ENCODE peak calls at places on chromosomes 5 and 9, in six cellular contexts. S, Z, U, F, V and A are unnamed samples.
A peak's percentile ranks its signal among the peaks of the same experiment; 100 is the strongest.

GRCh38 chr5:141039061-141039460 is 12.1 kb upstream of the PCDHB1 start:
- DNase-seq in V (no peak), Z (no peak), S (no peak), F (no peak), U (no peak), A (no peak)

GRCh38 chr5:150006318-150006717 is 5.8 kb downstream of the HMGXB3 start:
- DNase-seq in V (no peak), U (no peak), F (no peak), Z (no peak), S (no peak), A (no peak)

GRCh38 chr5:9698849-9699240 is 68.7 kb upstream of the TAS2R1 start:
- DNase-seq in S (no peak), V (no peak), U (no peak), F (no peak), Z (no peak), A (no peak)

GRCh38 chr5:76084496-76085285 is 1.5 kb downstream of the SV2C start:
- DNase-seq in S (no peak), U (peak; percentile 71), Z (no peak), V (peak; percentile 18), F (no peak), A (peak; percentile 73)

GRCh38 chr5:118088448-118088847 is 899.9 kb downstream of the DTWD2 start:
- DNase-seq in F (no peak), U (no peak), S (no peak), Z (no peak), V (no peak), A (no peak)

GRCh38 chr9:136847065-136847826 is 2.0 kb upstream of the PHPT1 start:
- DNase-seq in F (no peak), Z (peak; percentile 68), S (peak; percentile 72), V (no peak), U (peak; percentile 93), A (peak; percentile 64)

GRCh38 chr9:9318959-9319505 is 1293.8 kb downstream of the PTPRD start:
- DNase-seq in V (no peak), F (no peak), Z (no peak), U (no peak), S (no peak), A (no peak)

GRCh38 chr5:136686192-136686872 is 321.0 kb upstream of the TRPC7 start:
- DNase-seq in F (no peak), V (no peak), Z (no peak), U (peak; percentile 67), S (peak; percentile 80), A (no peak)

GRCh38 chr5:65190328-65191053 is 291.2 kb downstream of the ADAMTS6 start:
- DNase-seq in U (no peak), Z (no peak), S (peak; percentile 96), V (peak; percentile 54), F (peak; percentile 65), A (no peak)

GRCh38 chr5:145360936-145361335 is 474.2 kb downstream of the PRELID2 start:
- DNase-seq in U (no peak), V (no peak), Z (no peak), F (no peak), S (peak; percentile 57), A (no peak)

GRCh38 chr9:98150164-98150563 is 31.1 kb upstream of the TRIM14 start:
- DNase-seq in Z (no peak), U (no peak), V (no peak), F (no peak), S (no peak), A (no peak)

GRCh38 chr9:17744786-17745185 is 165.9 kb downstream of the SH3GL2 start:
- DNase-seq in U (peak; percentile 36), S (peak; percentile 18), V (no peak), Z (no peak), F (peak; percentile 11), A (no peak)

GRCh38 chr5:175585573-175585972 is 72.3 kb upstream of the HRH2 start:
- DNase-seq in U (no peak), V (no peak), Z (no peak), S (no peak), F (no peak), A (no peak)

GRCh38 chr9:136004712-136005111 is 43.5 kb upstream of the UBAC1 start:
- DNase-seq in Z (no peak), U (peak; percentile 67), V (no peak), S (no peak), F (no peak), A (peak; percentile 49)

GRCh38 chr5:115124741-115125140 is 45.0 kb downstream of the TRIM36 start:
- DNase-seq in S (no peak), V (no peak), F (no peak), Z (no peak), U (no peak), A (no peak)

GRCh38 chr9:130137870-130138653 is 34.1 kb upstream of the NCS1 start:
- DNase-seq in Z (peak; percentile 44), S (peak; percentile 95), V (no peak), U (peak; percentile 81), F (peak; percentile 73), A (peak; percentile 68)

GRCh38 chr5:105508519-105508918 is 1945.9 kb upstream of the NUDT12 start:
- DNase-seq in V (no peak), Z (no peak), F (peak; percentile 6), U (no peak), S (peak; percentile 68), A (no peak)

GRCh38 chr5:98108497-98108896 is 665.0 kb upstream of the RGMB start:
- DNase-seq in U (no peak), V (no peak), F (no peak), S (peak; percentile 88), Z (no peak), A (no peak)

GRCh38 chr5:32314658-32315057 is 1.9 kb upstream of the MTMR12 start:
- DNase-seq in V (no peak), U (no peak), Z (no peak), F (no peak), S (no peak), A (no peak)

GRCh38 chr5:13045897-13046551 is 898.5 kb downstream of the DNAH5 start:
- DNase-seq in U (no peak), S (no peak), Z (no peak), V (no peak), F (no peak), A (no peak)

GRCh38 chr9:134838651-134839431 is 41.8 kb upstream of the FCN2 start:
- DNase-seq in S (no peak), Z (peak; percentile 14), V (no peak), F (no peak), U (no peak), A (no peak)

GRCh38 chr9:134837529-134837928 is 43.1 kb upstream of the FCN2 start:
- DNase-seq in V (no peak), Z (peak; percentile 4), S (peak; percentile 29), F (no peak), U (no peak), A (no peak)

GRCh38 chr9:134840511-134840910 is 40.1 kb upstream of the FCN2 start:
- DNase-seq in U (no peak), V (no peak), F (no peak), Z (no peak), S (no peak), A (no peak)

GRCh38 chr9:134841180-134841904 is 39.3 kb upstream of the FCN2 start:
- DNase-seq in U (no peak), S (no peak), F (no peak), Z (no peak), V (no peak), A (no peak)

DNA sequence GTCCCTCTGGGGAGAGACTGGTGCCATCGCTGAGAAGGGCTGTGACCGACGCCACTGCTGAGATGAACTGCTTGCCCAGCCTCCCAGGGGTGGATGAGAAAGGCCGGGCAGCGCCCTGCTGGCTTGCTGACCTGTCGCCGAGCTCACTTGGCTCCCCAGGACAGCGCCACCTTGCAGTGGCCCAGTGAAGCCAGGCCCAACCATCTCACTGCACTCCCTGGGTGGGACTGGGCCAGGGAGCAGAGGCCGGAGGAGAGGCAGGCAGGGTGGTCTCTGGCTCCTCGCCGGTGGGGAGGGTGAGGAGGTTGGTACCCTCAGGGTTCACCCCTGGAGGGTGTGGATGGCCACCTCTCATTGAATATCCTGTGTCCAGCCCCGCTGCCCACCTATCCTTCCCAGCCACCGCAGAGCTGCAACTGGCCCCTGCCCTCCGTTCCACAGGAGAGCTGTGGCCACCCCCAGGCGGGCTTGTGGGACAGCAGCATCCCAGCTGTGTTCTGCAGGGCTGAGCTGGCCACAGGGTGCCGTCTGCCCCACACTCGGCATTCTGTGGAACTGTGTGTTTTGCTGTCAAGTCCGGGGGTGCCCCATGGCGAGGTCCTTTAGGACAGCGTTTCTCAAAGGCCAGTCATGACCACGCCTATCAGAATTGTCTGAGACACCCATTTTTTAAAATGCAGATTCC is 41.0 kb upstream of the FCN2 start:
- DNase-seq in S (no peak), F (no peak), U (peak; percentile 71), V (no peak), Z (peak; percentile 12), A (peak; percentile 34)
- TF ChIP-seq CTCF in S (peak; percentile 28), F (peak; percentile 11), U (peak; percentile 59), V (peak; percentile 24), Z (no peak), A (no peak)

DNA sequence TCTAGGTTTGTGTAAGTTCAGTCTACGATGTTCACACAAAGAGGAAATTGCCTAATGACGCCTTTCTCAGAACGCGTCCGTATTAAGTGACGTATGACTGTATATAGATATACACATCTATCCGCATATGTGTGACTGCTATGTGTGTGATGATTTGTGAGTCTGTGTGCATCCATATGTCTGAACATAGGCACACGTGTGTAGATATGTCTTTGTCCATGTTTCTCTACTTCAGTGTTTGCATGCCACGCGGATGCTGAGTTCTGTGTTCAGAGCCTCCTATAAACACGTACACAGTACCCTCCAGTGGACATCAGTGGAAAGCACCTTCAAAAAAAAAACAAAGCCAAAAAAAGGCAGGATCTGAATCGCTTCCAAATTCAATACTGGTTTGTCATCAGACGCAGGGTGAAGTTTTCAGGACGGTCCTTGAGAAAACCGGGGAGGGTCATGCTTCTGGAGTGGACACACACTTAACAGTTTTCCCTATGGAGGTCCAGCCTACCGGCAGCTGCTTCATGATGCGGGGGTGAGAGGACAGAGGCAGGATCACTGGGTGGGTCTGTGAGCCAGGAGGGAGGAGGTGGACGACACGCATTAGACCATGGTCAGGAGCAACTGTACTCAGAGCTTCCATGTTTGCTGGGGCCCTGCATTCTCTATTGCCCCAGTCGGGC is 29.5 kb upstream of the ALDH1B1 start:
- DNase-seq in U (no peak), F (peak; percentile 76), Z (peak; percentile 28), V (no peak), S (peak; percentile 90), A (peak; percentile 41)
- TF ChIP-seq CTCF in U (peak; percentile 67), F (peak; percentile 73), Z (peak; percentile 70), V (peak; percentile 58), S (peak; percentile 80), A (peak; percentile 53)

GRCh38 chr5:108258001-108258400 is 123.9 kb downstream of the FBXL17 start:
- DNase-seq in V (no peak), S (no peak), U (no peak), Z (no peak), F (no peak), A (no peak)

GRCh38 chr5:108260105-108260857 is 121.6 kb downstream of the FBXL17 start:
- DNase-seq in Z (peak; percentile 49), S (peak; percentile 94), U (peak; percentile 80), V (peak; percentile 20), F (peak; percentile 75), A (peak; percentile 79)

GRCh38 chr5:108259306-108259705 is 122.6 kb downstream of the FBXL17 start:
- DNase-seq in Z (no peak), F (no peak), U (no peak), V (no peak), S (peak; percentile 65), A (no peak)

GRCh38 chr5:108263338-108263737 is 118.6 kb downstream of the FBXL17 start:
- DNase-seq in S (no peak), F (no peak), Z (no peak), U (no peak), V (no peak), A (no peak)

GRCh38 chr5:108260858-108261170 is 121.1 kb downstream of the FBXL17 start:
- DNase-seq in V (no peak), U (no peak), S (no peak), Z (no peak), F (no peak), A (no peak)
- TF ChIP-seq CTCF in V (no peak), U (no peak), S (no peak), Z (no peak), F (no peak), A (peak; percentile 35)

GRCh38 chr5:38378579-38378978 is 120.2 kb downstream of the EGFLAM start:
- DNase-seq in F (no peak), U (no peak), S (no peak), Z (no peak), V (no peak), A (no peak)
- TF ChIP-seq CTCF in F (no peak), U (no peak), S (no peak), Z (no peak), V (no peak), A (no peak)